ENCODE peak calls at places on chromosome 17, in six cellular contexts. P, Y, X, A, W and S are unnamed samples.

GRCh38 chr17:44324571-44325275 is at the start of gene SLC25A39:
- DNase-seq in X (peak; percentile 100), Y (peak; percentile 96), P (peak; percentile 96), W (peak; percentile 99), A (peak; percentile 95), S (peak; percentile 95)

GRCh38 chr17:4205917-4206316 is 57.9 kb downstream of the ANKFY1 start:
- DNase-seq in W (peak; percentile 4), A (no peak), P (no peak), Y (no peak), X (no peak), S (no peak)

GRCh38 chr17:6642592-6642991 is 1.7 kb downstream of the TXNDC17 start:
- DNase-seq in X (no peak), W (no peak), Y (no peak), P (no peak), A (no peak), S (no peak)

GRCh38 chr17:2736956-2737355 is 12.5 kb downstream of the CCDC92B start:
- DNase-seq in P (no peak), Y (no peak), A (no peak), W (no peak), X (no peak), S (no peak)

GRCh38 chr17:7280519-7281073 is 922 bp upstream of the SLC2A4 start:
- DNase-seq in A (peak; percentile 91), Y (peak; percentile 82), P (peak; percentile 79), X (peak; percentile 77), W (peak; percentile 96), S (peak; percentile 84)

GRCh38 chr17:80703109-80703508 is 158.5 kb downstream of the RPTOR start:
- DNase-seq in A (no peak), X (no peak), P (no peak), Y (no peak), W (no peak), S (no peak)

GRCh38 chr17:48567209-48567608 is 10.9 kb downstream of the HOXB4 start:
- DNase-seq in A (peak; percentile 84), X (no peak), Y (no peak), W (no peak), P (no peak), S (no peak)

GRCh38 chr17:30969989-30970680 is 704 bp upstream of the RNF135 start:
- DNase-seq in X (peak; percentile 4), Y (peak; percentile 18), P (no peak), A (peak; percentile 70), W (peak; percentile 86), S (peak; percentile 10)

GRCh38 chr17:40448213-40448638 is 5.0 kb downstream of the IGFBP4 start:
- DNase-seq in A (peak; percentile 70), X (peak; percentile 75), W (no peak), P (no peak), Y (peak; percentile 52), S (peak; percentile 45)

GRCh38 chr17:40452074-40452787 is 9.0 kb downstream of the IGFBP4 start:
- DNase-seq in W (no peak), P (no peak), A (no peak), X (peak; percentile 67), Y (peak; percentile 89), S (peak; percentile 93)

GRCh38 chr17:40451420-40451819 is 8.2 kb downstream of the IGFBP4 start:
- DNase-seq in X (no peak), W (peak; percentile 94), Y (peak; percentile 75), P (no peak), A (peak; percentile 40), S (peak; percentile 95)

GRCh38 chr17:40448639-40449261 is 5.5 kb downstream of the IGFBP4 start:
- DNase-seq in P (no peak), A (peak; percentile 89), W (no peak), X (peak; percentile 94), Y (peak; percentile 49), S (peak; percentile 25)

DNA sequence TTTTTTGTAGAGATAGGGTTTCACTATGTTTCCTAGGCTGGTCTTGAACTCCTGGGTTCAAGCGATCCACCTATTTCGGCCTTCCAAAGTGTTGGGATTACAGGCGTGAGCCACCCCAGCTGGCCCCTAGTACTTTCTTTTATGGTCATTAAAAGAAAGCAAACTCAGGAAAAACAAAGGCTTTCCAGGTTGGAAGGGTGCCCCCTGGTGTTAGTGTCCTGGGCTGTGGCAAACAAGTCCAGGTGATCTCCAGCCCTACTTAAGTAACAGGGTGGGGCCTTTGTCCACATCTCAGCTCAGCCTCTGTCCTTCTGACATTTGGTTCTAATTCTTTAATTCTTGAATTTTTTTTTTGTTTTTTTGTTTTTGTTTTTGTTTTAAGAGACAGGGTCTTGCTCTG is 6.9 kb downstream of the IGFBP4 start:
- DNase-seq in X (peak; percentile 100), Y (peak; percentile 67), A (peak; percentile 92), W (no peak), P (peak; percentile 19), S (peak; percentile 57)
- TF ChIP-seq CTCF in X (no peak), Y (peak; percentile 71), A (peak; percentile 66), W (no peak), P (peak; percentile 28), S (peak; percentile 69)

GRCh38 chr17:77375108-77375507 is 234.3 kb downstream of the SEC14L1 start:
- DNase-seq in X (no peak), P (no peak), W (no peak), Y (no peak), A (no peak), S (no peak)

GRCh38 chr17:77372444-77373297 is 231.9 kb downstream of the SEC14L1 start:
- DNase-seq in X (no peak), A (peak; percentile 77), Y (peak; percentile 86), P (peak; percentile 49), W (peak; percentile 97), S (peak; percentile 84)

GRCh38 chr17:77375526-77375916 is 234.8 kb downstream of the SEC14L1 start:
- DNase-seq in P (no peak), W (no peak), X (no peak), Y (no peak), A (no peak), S (no peak)

GRCh38 chr17:77373298-77374169 is 232.8 kb downstream of the SEC14L1 start:
- DNase-seq in X (no peak), Y (peak; percentile 45), W (peak; percentile 93), A (no peak), P (no peak), S (no peak)

DNA sequence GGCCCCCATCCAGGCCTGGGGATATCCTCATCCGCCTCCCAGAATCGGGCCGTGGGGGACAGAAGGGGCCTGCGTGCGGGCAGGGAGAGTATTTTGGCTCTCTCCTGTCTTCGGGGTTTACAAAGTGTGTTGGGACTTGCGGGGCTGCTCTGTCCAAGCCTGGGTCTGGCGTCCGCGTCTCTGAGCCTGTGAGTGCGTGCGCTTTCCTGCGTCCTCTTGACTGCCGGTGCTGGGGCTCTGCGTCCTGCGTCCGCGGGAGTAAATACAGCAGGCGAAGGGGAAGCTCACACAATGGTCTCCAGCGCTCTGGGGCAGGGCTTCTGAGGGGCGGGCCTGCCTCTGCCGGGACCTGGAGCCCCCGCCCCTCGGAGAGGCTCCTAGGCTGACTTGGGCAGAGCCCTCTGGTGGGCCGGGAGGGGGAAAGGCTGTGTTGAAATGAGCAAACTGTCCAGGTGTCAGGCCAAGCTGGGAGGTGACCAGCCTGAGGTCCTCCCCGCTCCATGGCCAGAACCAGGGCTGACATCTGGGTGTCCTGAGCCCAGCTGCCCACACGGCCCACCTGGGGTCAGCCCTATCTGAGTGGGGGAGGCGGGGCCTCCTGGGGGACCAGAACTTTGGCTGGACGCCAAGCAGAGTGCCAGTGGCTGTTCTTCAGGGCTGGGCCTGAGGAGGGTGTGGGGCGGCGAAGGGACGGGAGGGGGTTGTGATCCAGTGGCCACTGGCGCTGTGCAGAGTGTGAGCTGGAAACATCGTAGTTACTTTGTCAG is 233.6 kb downstream of the SEC14L1 start:
- DNase-seq in A (peak; percentile 71), W (peak; percentile 97), Y (peak; percentile 91), P (peak; percentile 61), X (no peak), S (peak; percentile 92)
- TF ChIP-seq CTCF in A (no peak), W (no peak), Y (peak; percentile 48), P (peak; percentile 38), X (no peak), S (peak; percentile 36)

DNA sequence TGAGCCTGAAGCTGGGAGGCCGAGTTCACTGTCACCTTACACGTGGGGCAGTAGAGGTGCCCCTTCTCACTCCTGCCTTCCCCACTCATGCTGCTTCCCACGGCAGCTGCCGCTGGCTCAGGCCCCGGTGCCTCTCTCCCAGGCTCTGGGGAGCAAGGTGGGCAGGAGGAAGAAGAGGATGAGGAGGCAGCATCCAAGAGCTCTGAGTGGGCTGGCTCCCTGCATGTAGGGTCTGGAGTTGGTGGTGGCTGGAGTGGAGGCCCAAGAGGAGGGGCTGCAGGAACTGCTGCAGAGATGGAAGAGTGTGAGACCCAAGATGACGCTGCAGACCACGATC is 8.9 kb downstream of the NKIRAS2 start:
- DNase-seq in W (no peak), Y (no peak), P (no peak), A (no peak), X (no peak), S (no peak)
- TF ChIP-seq CTCF in W (no peak), Y (no peak), P (no peak), A (no peak), X (no peak), S (no peak)

GRCh38 chr17:39365252-39365651 is 36.2 kb downstream of the FBXL20 start:
- DNase-seq in A (no peak), Y (peak; percentile 74), P (no peak), X (no peak), W (no peak), S (peak; percentile 66)
- TF ChIP-seq CTCF in A (no peak), Y (no peak), P (no peak), X (no peak), W (no peak), S (no peak)

GRCh38 chr17:49616086-49616485 is 40.4 kb downstream of the NXPH3 start:
- DNase-seq in Y (peak; percentile 26), W (no peak), A (no peak), P (no peak), X (no peak), S (no peak)
- TF ChIP-seq CTCF in Y (peak; percentile 50), W (no peak), A (no peak), P (no peak), X (no peak), S (peak; percentile 38)

GRCh38 chr17:34146440-34147043 is 108.5 kb upstream of the CCL2 start:
- DNase-seq in P (peak; percentile 6), Y (no peak), X (peak; percentile 85), W (peak; percentile 87), A (peak; percentile 72), S (no peak)
- TF ChIP-seq CTCF in P (peak; percentile 32), Y (peak; percentile 20), X (peak; percentile 64), W (no peak), A (peak; percentile 32), S (peak; percentile 20)

GRCh38 chr17:149231-149630 is 11.9 kb downstream of the SCGB1C2 start:
- DNase-seq in A (no peak), X (no peak), W (peak; percentile 56), Y (no peak), P (no peak), S (no peak)
- TF ChIP-seq CTCF in A (no peak), X (no peak), W (no peak), Y (peak; percentile 4), P (no peak), S (no peak)